ENCODE peak calls at places on chromosome 19, in five cellular contexts. One of them, this sample, is unnamed.

GRCh38 chr19:19185853-19186728 is 5.9 kb downstream of the BORCS8 start:
- DNase-seq in CD4-positive, alpha-beta T cell: peak; percentile 52
- DNase-seq in NCI-H2029 treated with DMSO at 0.1 percent for 48 hours: no peak
- DNase-seq in stimulated activated CD8-positive, alpha-beta memory T cell treated with anti-CD3 and anti-CD28 coated beads, Interleukin-15, amount 100 ng/mL, for 4 hours: peak; percentile 27
- DNase-seq in astrocyte of the cerebellum: no peak
- DNase-seq in this sample: no peak

GRCh38 chr19:33377586-33378475 is 4.3 kb downstream of the CEBPG start:
- DNase-seq in CD4-positive, alpha-beta T cell: no peak
- DNase-seq in NCI-H2029 treated with DMSO at 0.1 percent for 48 hours: no peak
- DNase-seq in stimulated activated CD8-positive, alpha-beta memory T cell treated with anti-CD3 and anti-CD28 coated beads, Interleukin-15, amount 100 ng/mL, for 4 hours: no peak
- DNase-seq in astrocyte of the cerebellum: no peak
- DNase-seq in this sample: no peak

GRCh38 chr19:11361037-11361770 is 6.0 kb downstream of the PLPPR2 start:
- DNase-seq in CD4-positive, alpha-beta T cell: no peak
- DNase-seq in NCI-H2029 treated with DMSO at 0.1 percent for 48 hours: no peak
- DNase-seq in stimulated activated CD8-positive, alpha-beta memory T cell treated with anti-CD3 and anti-CD28 coated beads, Interleukin-15, amount 100 ng/mL, for 4 hours: no peak
- DNase-seq in astrocyte of the cerebellum: no peak
- DNase-seq in this sample: peak; percentile 75

GRCh38 chr19:2494447-2495129 is 18.7 kb downstream of the GADD45B start:
- DNase-seq in CD4-positive, alpha-beta T cell: peak; percentile 11
- DNase-seq in NCI-H2029 treated with DMSO at 0.1 percent for 48 hours: peak; percentile 10
- DNase-seq in stimulated activated CD8-positive, alpha-beta memory T cell treated with anti-CD3 and anti-CD28 coated beads, Interleukin-15, amount 100 ng/mL, for 4 hours: no peak
- DNase-seq in astrocyte of the cerebellum: peak; percentile 44
- DNase-seq in this sample: peak; percentile 89

GRCh38 chr19:19464339-19465098 is 50.8 kb downstream of the TSSK6 start:
- DNase-seq in CD4-positive, alpha-beta T cell: no peak
- DNase-seq in NCI-H2029 treated with DMSO at 0.1 percent for 48 hours: peak; percentile 43
- DNase-seq in stimulated activated CD8-positive, alpha-beta memory T cell treated with anti-CD3 and anti-CD28 coated beads, Interleukin-15, amount 100 ng/mL, for 4 hours: no peak
- DNase-seq in astrocyte of the cerebellum: no peak
- DNase-seq in this sample: no peak

GRCh38 chr19:39557791-39558622 is 18.0 kb upstream of the EID2 start:
- DNase-seq in CD4-positive, alpha-beta T cell: no peak
- DNase-seq in NCI-H2029 treated with DMSO at 0.1 percent for 48 hours: peak; percentile 88
- DNase-seq in stimulated activated CD8-positive, alpha-beta memory T cell treated with anti-CD3 and anti-CD28 coated beads, Interleukin-15, amount 100 ng/mL, for 4 hours: no peak
- DNase-seq in astrocyte of the cerebellum: no peak
- DNase-seq in this sample: no peak

GRCh38 chr19:48554385-48555091 is 2.6 kb downstream of the SULT2B1 start:
- DNase-seq in CD4-positive, alpha-beta T cell: no peak
- DNase-seq in NCI-H2029 treated with DMSO at 0.1 percent for 48 hours: no peak
- DNase-seq in stimulated activated CD8-positive, alpha-beta memory T cell treated with anti-CD3 and anti-CD28 coated beads, Interleukin-15, amount 100 ng/mL, for 4 hours: no peak
- DNase-seq in astrocyte of the cerebellum: no peak
- DNase-seq in this sample: no peak

GRCh38 chr19:5103061-5103701 is 134.3 kb downstream of the KDM4B start:
- DNase-seq in CD4-positive, alpha-beta T cell: no peak
- DNase-seq in NCI-H2029 treated with DMSO at 0.1 percent for 48 hours: peak; percentile 66
- DNase-seq in stimulated activated CD8-positive, alpha-beta memory T cell treated with anti-CD3 and anti-CD28 coated beads, Interleukin-15, amount 100 ng/mL, for 4 hours: no peak
- DNase-seq in astrocyte of the cerebellum: peak; percentile 68
- DNase-seq in this sample: peak; percentile 50

GRCh38 chr19:35673121-35673804 is 6.9 kb downstream of the UPK1A start:
- DNase-seq in CD4-positive, alpha-beta T cell: peak; percentile 14
- DNase-seq in NCI-H2029 treated with DMSO at 0.1 percent for 48 hours: no peak
- DNase-seq in stimulated activated CD8-positive, alpha-beta memory T cell treated with anti-CD3 and anti-CD28 coated beads, Interleukin-15, amount 100 ng/mL, for 4 hours: peak; percentile 12
- DNase-seq in astrocyte of the cerebellum: no peak
- DNase-seq in this sample: no peak

GRCh38 chr19:10395003-10395402 is 8.3 kb downstream of the CDC37 start:
- DNase-seq in CD4-positive, alpha-beta T cell: no peak
- DNase-seq in NCI-H2029 treated with DMSO at 0.1 percent for 48 hours: no peak
- DNase-seq in stimulated activated CD8-positive, alpha-beta memory T cell treated with anti-CD3 and anti-CD28 coated beads, Interleukin-15, amount 100 ng/mL, for 4 hours: no peak
- DNase-seq in astrocyte of the cerebellum: no peak
- DNase-seq in this sample: no peak

GRCh38 chr19:49058592-49058991 is 1.0 kb upstream of the CGB7 start:
- DNase-seq in CD4-positive, alpha-beta T cell: no peak
- DNase-seq in NCI-H2029 treated with DMSO at 0.1 percent for 48 hours: no peak
- DNase-seq in stimulated activated CD8-positive, alpha-beta memory T cell treated with anti-CD3 and anti-CD28 coated beads, Interleukin-15, amount 100 ng/mL, for 4 hours: no peak
- DNase-seq in astrocyte of the cerebellum: peak; percentile 18
- DNase-seq in this sample: no peak

GRCh38 chr19:3573162-3573857 is 566 bp downstream of the HMG20B start:
- DNase-seq in CD4-positive, alpha-beta T cell: no peak
- DNase-seq in NCI-H2029 treated with DMSO at 0.1 percent for 48 hours: no peak
- DNase-seq in stimulated activated CD8-positive, alpha-beta memory T cell treated with anti-CD3 and anti-CD28 coated beads, Interleukin-15, amount 100 ng/mL, for 4 hours: no peak
- DNase-seq in astrocyte of the cerebellum: no peak
- DNase-seq in this sample: no peak

GRCh38 chr19:33731886-33732285 is 64.8 kb upstream of the KCTD15 start:
- DNase-seq in CD4-positive, alpha-beta T cell: no peak
- DNase-seq in NCI-H2029 treated with DMSO at 0.1 percent for 48 hours: no peak
- DNase-seq in stimulated activated CD8-positive, alpha-beta memory T cell treated with anti-CD3 and anti-CD28 coated beads, Interleukin-15, amount 100 ng/mL, for 4 hours: no peak
- DNase-seq in astrocyte of the cerebellum: no peak
- DNase-seq in this sample: no peak

GRCh38 chr19:4152241-4152998 is 1.0 kb upstream of the CREB3L3 start:
- DNase-seq in CD4-positive, alpha-beta T cell: no peak
- DNase-seq in NCI-H2029 treated with DMSO at 0.1 percent for 48 hours: no peak
- DNase-seq in stimulated activated CD8-positive, alpha-beta memory T cell treated with anti-CD3 and anti-CD28 coated beads, Interleukin-15, amount 100 ng/mL, for 4 hours: no peak
- DNase-seq in astrocyte of the cerebellum: no peak
- DNase-seq in this sample: no peak

GRCh38 chr19:30598688-30599087 is 226.5 kb downstream of the ZNF536 start:
- DNase-seq in CD4-positive, alpha-beta T cell: no peak
- DNase-seq in NCI-H2029 treated with DMSO at 0.1 percent for 48 hours: no peak
- DNase-seq in stimulated activated CD8-positive, alpha-beta memory T cell treated with anti-CD3 and anti-CD28 coated beads, Interleukin-15, amount 100 ng/mL, for 4 hours: no peak
- DNase-seq in astrocyte of the cerebellum: no peak
- DNase-seq in this sample: no peak

This sample was measured in heart left ventricle.